ENCODE peak calls at places on chromosomes 13 and 19, in seven cellular contexts. One of them, this sample, is unnamed.

GRCh38 chr19:3175761-3176714 is 2.5 kb upstream of the S1PR4 start:
- DNase-seq in mesendoderm: no peak
- DNase-seq in H1: no peak
- DNase-seq in mesenchymal stem cell: peak
- DNase-seq in H9: no peak
- DNase-seq in neuronal stem cell: no peak
- DNase-seq in trophoblast cell: peak
- DNase-seq in this sample: peak

GRCh38 chr19:49809987-49810389 is 3.1 kb downstream of the FUZ start:
- DNase-seq in H9: no peak
- DNase-seq in mesendoderm: no peak
- DNase-seq in H1: no peak
- DNase-seq in neuronal stem cell: no peak
- DNase-seq in trophoblast cell: no peak
- DNase-seq in mesenchymal stem cell: no peak
- DNase-seq in this sample: no peak

GRCh38 chr19:3899531-3900294 is 19.2 kb downstream of the ATCAY start:
- DNase-seq in mesenchymal stem cell: no peak
- DNase-seq in mesendoderm: no peak
- DNase-seq in H9: no peak
- DNase-seq in H1: no peak
- DNase-seq in trophoblast cell: no peak
- DNase-seq in neuronal stem cell: no peak
- DNase-seq in this sample: no peak

GRCh38 chr13:59086147-59086546 is 1077.6 kb downstream of the DIAPH3 start:
- DNase-seq in trophoblast cell: peak
- DNase-seq in mesendoderm: no peak
- DNase-seq in H1: no peak
- DNase-seq in H9: no peak
- DNase-seq in mesenchymal stem cell: peak
- DNase-seq in neuronal stem cell: no peak
- DNase-seq in this sample: peak

GRCh38 chr13:79194272-79194671 is 211.8 kb downstream of the RBM26 start:
- DNase-seq in H9: no peak
- DNase-seq in mesenchymal stem cell: no peak
- DNase-seq in H1: no peak
- DNase-seq in neuronal stem cell: no peak
- DNase-seq in trophoblast cell: no peak
- DNase-seq in mesendoderm: no peak
- DNase-seq in this sample: no peak

GRCh38 chr13:32370805-32371204 is 55.5 kb downstream of the BRCA2 start:
- DNase-seq in H9: no peak
- DNase-seq in trophoblast cell: no peak
- DNase-seq in mesenchymal stem cell: no peak
- DNase-seq in H1: no peak
- DNase-seq in neuronal stem cell: no peak
- DNase-seq in mesendoderm: no peak
- DNase-seq in this sample: no peak

GRCh38 chr19:6820237-6820636 is 47.7 kb downstream of the VAV1 start:
- DNase-seq in H1: no peak
- DNase-seq in H9: no peak
- DNase-seq in trophoblast cell: no peak
- DNase-seq in mesenchymal stem cell: no peak
- DNase-seq in neuronal stem cell: no peak
- DNase-seq in mesendoderm: no peak
- DNase-seq in this sample: no peak

GRCh38 chr19:41753159-41753558 is 2.2 kb upstream of the CEACAM6 start:
- DNase-seq in neuronal stem cell: peak
- DNase-seq in mesendoderm: peak
- DNase-seq in mesenchymal stem cell: no peak
- DNase-seq in H1: peak
- DNase-seq in trophoblast cell: peak
- DNase-seq in H9: peak
- DNase-seq in this sample: no peak

GRCh38 chr19:30674656-30675055 is 302.5 kb downstream of the ZNF536 start:
- DNase-seq in neuronal stem cell: no peak
- DNase-seq in mesenchymal stem cell: no peak
- DNase-seq in H1: no peak
- DNase-seq in H9: no peak
- DNase-seq in mesendoderm: no peak
- DNase-seq in trophoblast cell: no peak
- DNase-seq in this sample: no peak

GRCh38 chr13:36157475-36157874 is 26.3 kb upstream of the DCLK1 start:
- DNase-seq in mesenchymal stem cell: no peak
- DNase-seq in trophoblast cell: no peak
- DNase-seq in H1: no peak
- DNase-seq in mesendoderm: no peak
- DNase-seq in H9: no peak
- DNase-seq in neuronal stem cell: no peak
- DNase-seq in this sample: no peak

GRCh38 chr13:19601749-19602725 is 31.4 kb upstream of the MPHOSPH8 start:
- DNase-seq in H1: peak
- DNase-seq in mesenchymal stem cell: peak
- DNase-seq in trophoblast cell: no peak
- DNase-seq in H9: peak
- DNase-seq in mesendoderm: peak
- DNase-seq in neuronal stem cell: peak
- DNase-seq in this sample: peak

GRCh38 chr19:35066691-35067563 is 25.4 kb downstream of the HPN start:
- DNase-seq in H9: peak
- DNase-seq in neuronal stem cell: peak
- DNase-seq in mesenchymal stem cell: peak
- DNase-seq in trophoblast cell: peak
- DNase-seq in mesendoderm: peak
- DNase-seq in H1: peak
- DNase-seq in this sample: peak

GRCh38 chr13:105773887-105774538 is 761.4 kb downstream of the EFNB2 start:
- DNase-seq in H1: no peak
- DNase-seq in trophoblast cell: peak
- DNase-seq in H9: no peak
- DNase-seq in neuronal stem cell: no peak
- DNase-seq in mesenchymal stem cell: peak
- DNase-seq in mesendoderm: peak
- DNase-seq in this sample: peak

GRCh38 chr13:98954313-98954712 is 23.6 kb downstream of the DOCK9 start:
- DNase-seq in mesendoderm: peak
- DNase-seq in H9: peak
- DNase-seq in H1: peak
- DNase-seq in mesenchymal stem cell: no peak
- DNase-seq in trophoblast cell: no peak
- DNase-seq in neuronal stem cell: no peak
- DNase-seq in this sample: no peak

GRCh38 chr13:27012482-27013197 is 159.0 kb downstream of the USP12 start:
- DNase-seq in mesendoderm: no peak
- DNase-seq in trophoblast cell: peak
- DNase-seq in neuronal stem cell: no peak
- DNase-seq in H9: peak
- DNase-seq in mesenchymal stem cell: peak
- DNase-seq in H1: peak
- DNase-seq in this sample: peak

GRCh38 chr19:44747739-44748425 is 626 bp upstream of the BCL3 start:
- DNase-seq in mesenchymal stem cell: peak
- DNase-seq in neuronal stem cell: no peak
- DNase-seq in mesendoderm: peak
- DNase-seq in H9: peak
- DNase-seq in trophoblast cell: peak
- DNase-seq in H1: peak
- DNase-seq in this sample: peak

GRCh38 chr13:61913183-61913582 is 497.5 kb upstream of the PCDH20 start:
- DNase-seq in H9: no peak
- DNase-seq in H1: no peak
- DNase-seq in mesenchymal stem cell: no peak
- DNase-seq in mesendoderm: no peak
- DNase-seq in trophoblast cell: no peak
- DNase-seq in neuronal stem cell: no peak
- DNase-seq in this sample: no peak

GRCh38 chr13:61918841-61919240 is 503.2 kb upstream of the PCDH20 start:
- DNase-seq in neuronal stem cell: no peak
- DNase-seq in mesenchymal stem cell: no peak
- DNase-seq in trophoblast cell: no peak
- DNase-seq in mesendoderm: peak
- DNase-seq in H9: no peak
- DNase-seq in H1: no peak
- DNase-seq in this sample: no peak

GRCh38 chr13:61916483-61916882 is 500.8 kb upstream of the PCDH20 start:
- DNase-seq in H9: no peak
- DNase-seq in neuronal stem cell: no peak
- DNase-seq in mesendoderm: no peak
- DNase-seq in trophoblast cell: no peak
- DNase-seq in H1: no peak
- DNase-seq in mesenchymal stem cell: no peak
- DNase-seq in this sample: no peak
- H3K18ac ChIP-seq in H9: no peak
- H3K18ac ChIP-seq in neuronal stem cell: no peak
- H3K18ac ChIP-seq in mesendoderm: no peak
- H3K18ac ChIP-seq in trophoblast cell: no peak
- H3K18ac ChIP-seq in H1: no peak
- H3K18ac ChIP-seq in mesenchymal stem cell: no peak
- H3K18ac ChIP-seq in this sample: no peak

GRCh38 chr13:113965383-113965874 is 8.4 kb downstream of the C13orf46 start:
- DNase-seq in trophoblast cell: no peak
- DNase-seq in neuronal stem cell: no peak
- DNase-seq in H1: no peak
- DNase-seq in H9: no peak
- DNase-seq in mesenchymal stem cell: no peak
- DNase-seq in mesendoderm: no peak
- DNase-seq in this sample: no peak

GRCh38 chr13:113965968-113966884 is 7.7 kb downstream of the C13orf46 start:
- DNase-seq in H9: no peak
- DNase-seq in H1: no peak
- DNase-seq in neuronal stem cell: no peak
- DNase-seq in trophoblast cell: no peak
- DNase-seq in mesenchymal stem cell: no peak
- DNase-seq in mesendoderm: no peak
- DNase-seq in this sample: no peak

GRCh38 chr13:113968463-113969310 is 5.2 kb downstream of the C13orf46 start:
- DNase-seq in trophoblast cell: no peak
- DNase-seq in H1: no peak
- DNase-seq in mesenchymal stem cell: no peak
- DNase-seq in neuronal stem cell: no peak
- DNase-seq in mesendoderm: no peak
- DNase-seq in H9: no peak
- DNase-seq in this sample: no peak

GRCh38 chr13:113967729-113968462 is 6.0 kb downstream of the C13orf46 start:
- DNase-seq in mesendoderm: no peak
- DNase-seq in neuronal stem cell: no peak
- DNase-seq in H1: no peak
- DNase-seq in mesenchymal stem cell: no peak
- DNase-seq in trophoblast cell: no peak
- DNase-seq in H9: no peak
- DNase-seq in this sample: no peak

DNA sequence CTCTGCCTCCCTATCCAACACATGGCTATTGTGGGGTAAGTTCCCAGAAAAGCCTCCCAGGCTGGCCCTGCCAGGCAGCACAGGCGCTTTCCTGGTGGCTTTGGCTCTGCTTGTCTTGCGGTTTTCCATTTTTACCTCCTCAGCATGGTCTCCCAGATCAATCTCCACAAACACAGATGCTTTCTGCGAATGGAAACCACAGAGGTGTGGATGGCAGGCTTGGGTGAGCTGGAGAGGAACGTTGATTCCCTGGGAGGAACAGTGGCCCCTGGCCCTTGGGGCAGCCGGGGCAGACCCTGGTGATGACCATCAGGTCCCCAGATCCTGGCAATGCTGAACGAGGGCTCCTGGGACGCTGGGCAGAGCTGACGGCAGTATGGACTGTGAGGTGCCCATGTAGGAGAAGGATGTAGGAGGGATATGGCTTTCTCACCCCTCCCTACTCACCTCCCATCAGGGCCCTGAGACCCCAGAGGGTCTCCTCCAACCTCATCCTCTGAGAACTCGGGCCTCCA is 6.6 kb downstream of the C13orf46 start:
- DNase-seq in H1: no peak
- DNase-seq in trophoblast cell: no peak
- DNase-seq in mesenchymal stem cell: no peak
- DNase-seq in H9: no peak
- DNase-seq in mesendoderm: no peak
- DNase-seq in neuronal stem cell: no peak
- DNase-seq in this sample: no peak
- H3K18ac ChIP-seq in H1: no peak
- H3K18ac ChIP-seq in trophoblast cell: no peak
- H3K18ac ChIP-seq in mesenchymal stem cell: no peak
- H3K18ac ChIP-seq in H9: no peak
- H3K18ac ChIP-seq in mesendoderm: no peak
- H3K18ac ChIP-seq in neuronal stem cell: no peak
- H3K18ac ChIP-seq in this sample: no peak

DNA sequence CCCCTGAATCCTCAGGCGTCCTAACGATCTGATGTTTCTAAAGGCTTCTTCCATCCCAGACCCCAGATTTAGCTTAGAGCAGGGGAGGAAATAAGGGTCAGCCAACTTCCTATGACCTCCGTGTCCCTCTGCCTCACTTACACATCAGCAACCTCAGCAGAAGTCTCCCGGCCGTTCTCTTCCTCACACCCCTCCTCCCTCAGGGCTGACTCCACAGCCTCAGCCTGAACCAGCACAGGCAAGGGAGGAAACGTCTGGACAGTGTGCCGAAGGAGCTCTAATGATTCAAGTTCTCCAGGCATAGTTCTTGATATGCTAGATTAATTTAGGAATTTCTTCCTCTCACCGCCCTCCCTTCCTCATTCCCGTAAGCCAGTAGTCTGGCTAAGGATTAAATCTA is 121.4 kb downstream of the NUFIP1 start:
- DNase-seq in H1: no peak
- DNase-seq in H9: no peak
- DNase-seq in neuronal stem cell: no peak
- DNase-seq in mesendoderm: no peak
- DNase-seq in mesenchymal stem cell: no peak
- DNase-seq in trophoblast cell: no peak
- DNase-seq in this sample: no peak
- H3K18ac ChIP-seq in H1: no peak
- H3K18ac ChIP-seq in H9: no peak
- H3K18ac ChIP-seq in neuronal stem cell: no peak
- H3K18ac ChIP-seq in mesendoderm: no peak
- H3K18ac ChIP-seq in mesenchymal stem cell: no peak
- H3K18ac ChIP-seq in trophoblast cell: no peak
- H3K18ac ChIP-seq in this sample: no peak

DNA sequence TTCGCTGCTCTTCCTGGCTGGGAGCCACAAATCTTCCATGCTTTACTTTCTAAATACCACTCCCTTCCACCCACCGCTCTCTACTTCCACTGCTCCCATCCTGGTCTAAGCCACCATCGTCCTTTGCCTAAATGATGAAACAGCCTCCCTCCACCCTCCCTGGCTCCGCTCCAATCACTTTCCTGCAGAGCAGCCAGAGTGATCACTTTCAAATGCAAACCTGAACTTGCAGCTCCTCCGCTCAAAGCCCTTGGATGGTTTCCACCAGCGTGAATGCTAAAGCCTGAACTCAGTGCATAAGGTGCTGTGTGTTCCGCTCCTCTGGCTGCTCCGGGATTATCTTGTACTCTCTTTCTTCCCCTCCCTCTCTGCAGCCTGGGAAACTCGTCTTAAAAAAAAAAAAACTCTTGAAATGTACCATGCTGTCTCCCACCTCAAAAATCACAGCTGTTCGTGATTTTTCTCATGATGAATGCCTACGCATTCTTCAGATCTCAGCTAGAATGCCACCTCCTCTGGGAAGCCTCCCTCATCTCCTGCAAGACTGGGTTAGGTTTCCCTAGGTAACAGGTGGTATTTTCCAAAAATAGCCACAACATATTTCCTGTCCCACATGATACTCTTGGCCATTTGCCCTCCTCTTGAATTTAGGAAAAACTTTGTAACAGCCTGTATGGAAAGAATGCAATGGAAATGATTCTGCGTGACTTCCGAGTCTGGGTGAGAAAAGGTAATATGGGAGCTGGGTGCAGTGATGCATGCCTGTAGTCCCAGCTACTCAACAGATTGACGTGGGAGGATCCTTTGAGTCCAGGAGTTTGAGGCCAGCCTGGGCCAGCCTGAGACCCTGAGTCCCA is 3.7 kb upstream of the SIN3B start:
- DNase-seq in trophoblast cell: peak
- DNase-seq in mesenchymal stem cell: peak
- DNase-seq in mesendoderm: peak
- DNase-seq in neuronal stem cell: no peak
- DNase-seq in H9: peak
- DNase-seq in H1: peak
- DNase-seq in this sample: peak
- H3K18ac ChIP-seq in trophoblast cell: no peak
- H3K18ac ChIP-seq in mesenchymal stem cell: peak
- H3K18ac ChIP-seq in mesendoderm: no peak
- H3K18ac ChIP-seq in neuronal stem cell: peak
- H3K18ac ChIP-seq in H9: peak
- H3K18ac ChIP-seq in H1: peak
- H3K18ac ChIP-seq in this sample: peak

This sample was measured in IMR-90.